ENCODE peak calls at places on chromosomes 4 and X, in ten cellular contexts. X is small intestine; I is stimulated activated CD4-positive, alpha-beta T cell treated with anti-CD3 and anti-CD28 coated beads, Interleukin-4, amount 100 ng/mL, for 4 hours; N is posterior cingulate gyrus; C is MG63; U is LoVo; O is activated T-helper 9 cell treated with anti-CD3 and anti-CD28 coated beads, Interleukin-2, amount 50 U/mL, for 16 hours; A is GM12865; G is hypothalamus; S is activated naive CD4-positive, alpha-beta T cell treated with anti-CD3 and anti-CD28 coated beads, Interleukin-2, amount 50 U/mL, for 72 hours. J is an unnamed sample.

GRCh38 chr4:7172508-7172907 is 19.8 kb upstream of the SORCS2 start:
- DNase-seq in I (no peak), U (no peak), C (no peak), A (no peak), N (no peak), X (no peak), O (no peak), S (no peak), G (no peak), J (no peak)

GRCh38 chrX:49754238-49754857 is 58.6 kb upstream of the PAGE1 start:
- DNase-seq in O (peak), U (peak), N (no peak), X (peak), A (peak), S (no peak), G (no peak), C (peak), I (peak), J (peak)

GRCh38 chrX:133838761-133839676 is 146.4 kb downstream of the GPC3 start:
- DNase-seq in I (no peak), X (peak), S (no peak), O (no peak), G (no peak), U (peak), C (peak), A (peak), N (no peak), J (no peak)

GRCh38 chr4:52822583-52823477 is 39.3 kb upstream of the RASL11B start:
- DNase-seq in S (no peak), N (no peak), X (no peak), A (no peak), G (no peak), U (peak), C (peak), I (no peak), O (no peak), J (no peak)

GRCh38 chrX:52359614-52360232 is 9.1 kb upstream of the XAGE2 start:
- DNase-seq in I (no peak), U (no peak), N (no peak), G (no peak), S (no peak), C (peak), O (no peak), X (no peak), A (no peak), J (no peak)

GRCh38 chrX:103151799-103152198 is 58.9 kb upstream of the NXF3 start:
- DNase-seq in I (no peak), A (no peak), C (peak), O (no peak), N (no peak), G (no peak), X (no peak), S (no peak), U (no peak), J (no peak)

GRCh38 chr4:122661176-122661575 is 40.3 kb upstream of the IL21 start:
- DNase-seq in U (no peak), C (no peak), G (no peak), O (no peak), S (no peak), I (no peak), A (no peak), N (no peak), X (no peak), J (no peak)

GRCh38 chr4:17059192-17059634 is 160.8 kb upstream of the LDB2 start:
- DNase-seq in G (no peak), S (no peak), U (no peak), N (peak), A (no peak), I (no peak), O (no peak), X (no peak), C (peak), J (no peak)

GRCh38 chr4:184824081-184824775 is 1.5 kb downstream of the ACSL1 start:
- DNase-seq in O (no peak), G (no peak), N (no peak), I (peak), A (peak), U (no peak), S (no peak), C (no peak), X (no peak), J (no peak)

GRCh38 chr4:7608043-7608442 is 173.3 kb upstream of the PSAPL1 start:
- DNase-seq in O (no peak), S (no peak), N (no peak), A (no peak), I (no peak), U (no peak), X (peak), G (no peak), C (no peak), J (no peak)

GRCh38 chr4:67575232-67575888 is 16.8 kb downstream of the STAP1 start:
- DNase-seq in X (no peak), I (no peak), U (no peak), G (no peak), N (no peak), O (no peak), S (no peak), C (no peak), A (peak), J (no peak)

J was measured in head of caudate nucleus.